ENCODE peak calls at places on chromosomes 6 and 20, in nine cellular contexts. P is left ventricle myocardium inferior; G is CD8-positive, alpha-beta memory T cell; K is BE2C; A is lower lobe of right lung; O is Karpas-422; W is body of pancreas; I is uterus; C is GM23248. D is an unnamed sample. For H3K36me3, the result is how much of the 10 kb centered on the place peaks cover.

GRCh38 chr20:56628873-56629463 is at the start of gene TFAP2C:
- DNase-seq in O (no peak), K (peak), P (peak), C (peak), W (peak), A (peak), I (peak), G (no peak), D (no peak)

GRCh38 chr20:53296451-53297153 is 297.0 kb downstream of the ZNF217 start:
- DNase-seq in I (no peak), A (no peak), W (no peak), O (no peak), C (no peak), G (no peak), P (no peak), K (no peak), D (no peak)

GRCh38 chr20:58555078-58555765 is 40.0 kb upstream of the APCDD1L start:
- DNase-seq in I (no peak), W (no peak), O (no peak), A (no peak), P (no peak), K (no peak), C (peak), G (no peak), D (no peak)

GRCh38 chr6:125810435-125810834 is 19.7 kb downstream of the NCOA7 start:
- DNase-seq in A (no peak), G (no peak), W (no peak), C (no peak), O (peak), K (peak), P (no peak), I (no peak), D (no peak)

GRCh38 chr20:61722146-61722678 is 343.5 kb downstream of the TAF4 start:
- DNase-seq in P (no peak), G (no peak), O (no peak), W (no peak), A (no peak), I (no peak), K (no peak), C (no peak), D (no peak)

GRCh38 chr6:93584280-93584679 is 164.9 kb upstream of the EPHA7 start:
- DNase-seq in C (no peak), I (no peak), O (no peak), G (no peak), W (no peak), K (no peak), P (no peak), A (no peak), D (no peak)

GRCh38 chr6:80523531-80523970 is 417.1 kb downstream of the BCKDHB start:
- DNase-seq in A (peak), P (no peak), I (peak), K (no peak), C (peak), W (peak), G (no peak), O (no peak), D (peak)

GRCh38 chr20:16485406-16485805 is 87.8 kb downstream of the KIF16B start:
- DNase-seq in K (no peak), G (no peak), I (no peak), W (no peak), A (no peak), C (no peak), O (no peak), P (no peak), D (no peak)

GRCh38 chr6:162999575-163000285 is 272.0 kb downstream of the PACRG start:
- DNase-seq in C (peak), I (no peak), G (no peak), W (no peak), O (no peak), K (no peak), A (no peak), P (no peak), D (no peak)

DNA sequence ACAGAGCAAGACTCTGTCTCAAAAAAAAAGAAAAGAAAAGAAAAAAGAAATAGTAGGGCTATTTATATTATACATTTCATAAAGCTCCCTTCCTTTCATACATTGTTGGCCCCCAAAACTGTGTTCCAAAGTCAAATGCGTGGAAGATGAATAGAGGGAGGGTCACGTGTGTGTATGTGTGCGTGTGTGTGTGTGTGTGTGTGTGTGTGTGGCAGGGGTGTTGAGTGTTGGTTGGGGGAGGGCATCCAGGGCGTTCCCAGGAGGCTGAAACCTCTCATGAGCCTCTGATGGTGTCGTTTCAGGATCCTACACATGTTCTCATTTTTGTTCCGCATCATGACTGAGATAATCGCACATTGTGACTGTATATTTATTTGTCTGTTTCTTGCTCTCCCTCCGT is 7.8 kb upstream of the BPIFB1 start:
- DNase-seq in G (no peak), W (no peak), O (no peak), K (no peak), P (no peak), A (no peak), I (no peak), C (no peak), D (no peak)
- H3K36me3 ChIP-seq in G (under half), W (under half), O (under half), K (under half), P (under half), A (under half), I (under half), C (under half), D (under half)

GRCh38 chr6:31690231-31691077 is 9.6 kb upstream of the LY6G5C start:
- DNase-seq in A (no peak), G (no peak), W (no peak), O (no peak), C (no peak), K (no peak), I (no peak), P (no peak), D (no peak)

GRCh38 chr6:31691078-31691463 is 10.2 kb upstream of the LY6G5C start:
- DNase-seq in O (no peak), C (no peak), I (no peak), K (no peak), G (no peak), W (no peak), A (no peak), P (no peak), D (no peak)

GRCh38 chr6:31692886-31693285 is 10.2 kb downstream of the ABHD16A start:
- DNase-seq in I (no peak), C (no peak), P (no peak), A (no peak), K (no peak), W (no peak), G (no peak), O (no peak), D (no peak)

GRCh38 chr6:31692353-31692752 is 10.8 kb downstream of the ABHD16A start:
- DNase-seq in C (no peak), G (no peak), K (no peak), A (no peak), I (no peak), O (no peak), P (no peak), W (no peak), D (no peak)

DNA sequence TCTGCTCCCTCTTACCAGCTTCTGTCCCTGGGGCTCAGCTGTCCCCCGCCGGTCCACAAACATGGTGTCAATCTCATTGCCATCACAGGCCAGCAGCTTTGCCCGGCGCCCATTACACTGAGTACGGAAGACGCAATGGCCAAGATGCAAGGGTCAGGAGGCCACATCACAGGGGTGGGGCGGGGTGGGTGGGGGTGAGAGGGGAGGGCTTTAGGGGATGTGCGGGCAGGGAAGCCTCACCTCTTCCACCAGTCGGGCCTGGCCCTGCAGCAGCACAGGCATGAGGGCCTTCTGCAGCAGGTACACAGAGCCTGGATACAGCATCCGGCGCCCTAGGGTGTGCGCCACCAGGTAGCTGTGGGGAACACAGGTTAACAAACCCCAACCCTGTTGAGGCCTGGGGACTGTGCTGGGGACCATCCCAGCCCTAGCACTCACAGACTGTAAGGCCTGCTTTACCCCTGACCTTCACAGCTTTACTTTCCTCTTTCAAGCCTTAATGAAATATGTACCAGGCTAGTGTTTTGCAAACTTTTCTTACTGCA is 10.8 kb upstream of the LY6G5C start:
- DNase-seq in I (no peak), K (no peak), G (no peak), A (no peak), O (no peak), W (no peak), P (no peak), C (no peak), D (no peak)
- H3K36me3 ChIP-seq in I (under half), K (under half), G (half or more), A (half or more), O (under half), W (under half), P (half or more), C (under half), D (under half)

GRCh38 chr20:23397961-23398360 is 23.3 kb downstream of the NAPB start:
- DNase-seq in W (no peak), C (peak), O (no peak), A (no peak), I (no peak), K (no peak), G (no peak), P (no peak), D (no peak)
- H3K36me3 ChIP-seq in W (under half), C (under half), O (under half), A (under half), I (under half), K (under half), G (under half), P (under half), D (under half)

DNA sequence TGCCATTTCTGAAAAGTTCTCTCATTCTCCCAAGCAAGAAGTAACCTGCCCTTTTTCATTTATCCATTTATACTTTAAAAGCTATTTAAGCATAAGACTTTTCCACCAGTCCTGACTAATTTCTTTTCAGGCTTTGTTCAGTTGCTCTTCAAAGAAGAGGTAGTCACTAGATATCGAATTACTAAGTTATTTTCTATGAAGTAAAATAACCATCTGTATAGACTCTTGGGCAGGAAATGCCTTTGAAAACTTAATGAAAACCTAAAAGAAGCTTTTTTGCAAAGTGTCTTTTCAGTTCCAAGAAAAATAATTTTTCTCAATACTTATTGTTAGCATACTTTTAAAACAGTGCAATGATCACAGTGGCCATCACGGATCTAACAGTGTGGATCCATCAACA is 31.3 kb upstream of the LAMP5 start:
- DNase-seq in C (no peak), G (no peak), I (no peak), W (no peak), P (no peak), O (no peak), K (no peak), A (no peak), D (no peak)
- H3K36me3 ChIP-seq in C (under half), G (under half), I (under half), W (under half), P (under half), O (under half), K (under half), A (under half), D (under half)

GRCh38 chr20:32213870-32214269 is 6.2 kb downstream of the POFUT1 start:
- DNase-seq in O (no peak), K (no peak), I (no peak), P (no peak), C (no peak), A (no peak), W (no peak), G (no peak), D (no peak)
- H3K36me3 ChIP-seq in O (under half), K (under half), I (under half), P (half or more), C (under half), A (half or more), W (under half), G (under half), D (under half)